ENCODE peak calls at places on chromosomes 13 and 19, in four cellular contexts. S is trophoblast cell, J is neuronal stem cell, E is H1. K is an unnamed sample.

GRCh38 chr13:40673061-40673397 is 6.6 kb upstream of the FOXO1 start:
- DNase-seq in S (no peak), J (no peak), E (no peak), K (no peak)

GRCh38 chr19:14265285-14266036 is 59.5 kb upstream of the ADGRL1 start:
- DNase-seq in S (no peak), J (no peak), E (no peak), K (no peak)

GRCh38 chr19:34733266-34733825 is 697 bp upstream of the ZNF181 start:
- DNase-seq in S (peak; percentile 79), J (no peak), E (peak; percentile 17), K (no peak)

GRCh38 chr19:18220632-18221275 is 5.5 kb downstream of the PDE4C start:
- DNase-seq in S (no peak), J (no peak), E (no peak), K (no peak)

GRCh38 chr19:33514885-33515485 is 6.6 kb downstream of the PEPD start:
- DNase-seq in S (no peak), J (no peak), E (no peak), K (peak; percentile 2)

GRCh38 chr19:574658-575526 is 2.5 kb downstream of the BSG start:
- DNase-seq in S (no peak), J (no peak), E (no peak), K (peak; percentile 56)

GRCh38 chr19:15125232-15126067 is 18.2 kb downstream of the SYDE1 start:
- DNase-seq in S (peak; percentile 97), J (peak; percentile 97), E (peak; percentile 97), K (peak; percentile 98)

GRCh38 chr19:30590596-30591229 is 218.5 kb downstream of the ZNF536 start:
- DNase-seq in S (no peak), J (no peak), E (no peak), K (no peak)

GRCh38 chr19:27794444-27795042 is 1418.4 kb downstream of the UQCRFS1 start:
- DNase-seq in S (no peak), J (peak; percentile 3), E (no peak), K (peak; percentile 61)

GRCh38 chr19:35882074-35882832 is 13.9 kb downstream of the APLP1 start:
- DNase-seq in S (peak; percentile 33), J (no peak), E (no peak), K (peak; percentile 86)

GRCh38 chr19:30565680-30566079 is 193.5 kb downstream of the ZNF536 start:
- DNase-seq in S (no peak), J (no peak), E (no peak), K (no peak)

GRCh38 chr13:67410645-67411044 is 180.5 kb upstream of the PCDH9 start:
- DNase-seq in S (no peak), J (peak; percentile 21), E (no peak), K (no peak)

GRCh38 chr19:8126008-8126407 is 23.4 kb downstream of the FBN3 start:
- DNase-seq in S (no peak), J (no peak), E (no peak), K (no peak)

GRCh38 chr13:110360598-110360997 is 53.5 kb downstream of the COL4A2 start:
- DNase-seq in S (no peak), J (no peak), E (no peak), K (no peak)

DNA sequence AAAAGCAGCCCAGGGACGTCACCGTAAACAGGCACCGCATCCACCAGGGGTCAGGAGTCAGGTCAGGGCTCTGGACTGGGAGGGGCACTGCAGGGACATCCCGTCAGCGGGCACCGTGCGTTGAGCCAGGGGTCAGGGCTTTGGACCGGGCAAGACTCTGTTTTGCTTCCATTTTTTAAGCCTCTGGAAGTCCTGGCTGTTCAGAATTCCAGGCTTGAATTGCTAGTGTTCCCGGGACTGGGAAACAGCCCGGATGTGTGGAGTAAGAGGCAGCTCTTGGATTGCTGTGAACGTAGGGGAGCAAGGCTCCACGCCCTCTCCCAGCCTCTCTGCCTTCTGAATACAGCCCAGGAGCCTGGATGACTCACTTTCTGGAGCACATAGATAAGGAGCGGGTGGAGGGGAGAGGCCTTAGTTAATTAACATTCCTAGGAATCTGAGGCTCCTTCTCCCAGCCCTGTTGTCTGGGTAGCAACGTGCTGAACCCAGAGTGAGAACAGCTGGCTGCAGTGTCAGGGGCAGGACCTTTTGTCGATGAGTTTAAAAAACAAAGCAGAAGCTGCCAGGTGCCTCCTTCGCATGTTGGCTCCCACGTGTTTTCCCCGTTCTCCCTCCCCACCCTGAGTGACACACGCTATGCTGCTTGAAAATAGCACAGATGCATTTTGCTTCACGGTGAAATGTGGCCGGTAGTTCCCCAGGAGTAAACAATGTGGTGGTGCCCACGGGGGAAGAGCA is 21.9 kb downstream of the ATP11A start:
- DNase-seq in S (peak; percentile 96), J (peak; percentile 91), E (peak; percentile 86), K (peak; percentile 98)
- H2BK12ac ChIP-seq in S (peak overlapping the region; percentile 68), J (no peak overlapping the region), E (peak overlapping the region; percentile 60), K (peak overlapping the region; percentile 94)

GRCh38 chr19:45791744-45792481 is 732 bp downstream of the DMWD start:
- DNase-seq in S (no peak), J (no peak), E (no peak), K (no peak)

GRCh38 chr19:45792482-45793177 is at the start of gene DMWD:
- DNase-seq in S (peak; percentile 100), J (peak; percentile 100), E (peak; percentile 97), K (peak; percentile 99)

GRCh38 chr19:45794627-45795026 is 2.0 kb upstream of the DMWD start:
- DNase-seq in S (no peak), J (no peak), E (no peak), K (no peak)

GRCh38 chr19:45790942-45791341 is 1.7 kb downstream of the DMWD start:
- DNase-seq in S (no peak), J (no peak), E (no peak), K (no peak)

GRCh38 chr19:45793178-45793564 is 526 bp upstream of the DMWD start:
- DNase-seq in S (no peak), J (no peak), E (no peak), K (no peak)
- H3K4me3 ChIP-seq in S (no peak overlapping the region), J (peak overlapping the region; percentile 99), E (peak overlapping the region; percentile 22), K (peak overlapping the region; percentile 51)

DNA sequence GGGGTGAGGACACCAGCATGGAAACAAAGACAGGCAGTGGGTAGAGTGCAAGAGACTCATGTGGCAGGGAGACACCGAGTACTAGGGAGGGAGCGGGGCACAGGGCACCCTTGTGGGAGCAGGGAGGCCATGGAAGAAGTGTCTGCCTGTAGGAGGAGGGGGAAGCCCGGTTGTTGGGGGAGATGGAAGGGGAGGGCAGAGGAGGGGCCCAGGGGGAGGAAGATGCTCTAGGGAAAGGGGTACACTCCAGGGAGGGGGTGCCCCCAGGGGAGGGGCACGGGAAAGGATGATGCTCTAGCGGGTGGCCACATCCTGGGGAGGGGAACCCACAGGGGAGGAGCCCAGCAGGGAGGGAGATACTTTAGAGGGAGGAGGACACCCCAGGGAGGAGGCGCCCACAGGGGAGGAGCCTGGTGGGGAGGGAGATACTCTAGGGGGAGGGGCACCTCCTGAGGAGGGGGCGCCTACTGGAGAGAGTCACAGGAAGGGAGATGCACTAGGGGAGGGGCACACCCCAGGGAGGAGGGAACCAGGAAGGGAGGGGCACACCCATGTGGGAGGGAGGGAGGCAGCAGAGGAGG is 24.9 kb downstream of the CPAMD8 start:
- DNase-seq in S (no peak), J (no peak), E (no peak), K (no peak)
- H2BK12ac ChIP-seq in S (no peak overlapping the region), J (no peak overlapping the region), E (peak overlapping the region; percentile 75), K (no peak overlapping the region)

DNA sequence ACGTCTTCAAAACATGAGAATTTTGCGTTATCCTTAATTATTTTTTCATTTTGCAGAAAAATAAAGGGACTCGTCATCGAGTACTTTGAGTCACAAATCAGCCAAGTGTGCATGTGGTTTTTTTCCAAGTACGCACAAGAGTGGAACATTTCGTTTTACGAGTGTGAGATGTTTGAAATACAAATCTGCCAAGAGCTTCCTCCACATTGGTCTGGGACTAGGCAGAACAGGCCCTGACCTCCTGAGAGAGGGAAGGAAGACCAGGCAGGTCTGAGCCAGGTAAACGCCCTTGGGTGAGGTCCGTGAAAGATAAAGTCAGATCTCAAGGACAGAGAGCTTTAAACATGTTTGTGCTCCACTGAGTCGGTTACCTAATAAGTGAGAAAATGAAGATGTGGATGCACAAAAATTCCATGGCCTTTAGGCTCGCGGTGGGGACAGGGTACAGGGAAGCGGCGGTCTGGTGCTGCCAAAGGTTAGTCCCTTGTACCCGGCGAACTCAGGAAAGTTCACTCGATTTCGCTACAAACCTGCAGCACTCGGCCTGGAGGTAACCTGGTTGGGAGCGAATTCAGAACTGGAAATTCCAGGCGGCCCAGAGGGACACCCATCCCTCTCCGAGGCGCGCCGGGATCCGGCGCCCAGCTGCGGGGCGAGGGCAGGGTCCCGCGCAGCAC is 448 bp upstream of the ITM2B start:
- DNase-seq in S (peak; percentile 75), J (no peak), E (no peak), K (no peak)
- H3K4me3 ChIP-seq in S (peak overlapping the region; percentile 71), J (peak overlapping the region; percentile 95), E (peak overlapping the region; percentile 84), K (peak overlapping the region; percentile 83)

GRCh38 chr19:13152854-13153626 is 2.8 kb downstream of the IER2 start:
- DNase-seq in S (peak; percentile 91), J (peak; percentile 98), E (no peak), K (peak; percentile 98)

GRCh38 chr19:13150187-13150918 is at the start of the genes IER2 and STX10:
- DNase-seq in S (peak; percentile 98), J (peak; percentile 80), E (no peak), K (peak; percentile 97)

GRCh38 chr19:13150919-13151604 is 851 bp downstream of the IER2 start:
- DNase-seq in S (no peak), J (peak; percentile 42), E (no peak), K (peak; percentile 31)

GRCh38 chr19:13152356-13152853 is 2.2 kb downstream of the IER2 start:
- DNase-seq in S (peak; percentile 50), J (no peak), E (no peak), K (no peak)

GRCh38 chr19:13151605-13152355 is 1.6 kb downstream of the IER2 start:
- DNase-seq in S (peak; percentile 97), J (peak; percentile 97), E (no peak), K (peak; percentile 97)
- H2BK12ac ChIP-seq in S (peak overlapping the region; percentile 74), J (peak overlapping the region; percentile 43), E (peak overlapping the region; percentile 94), K (no peak overlapping the region)

GRCh38 chr13:22940090-22940710 is 240.6 kb upstream of the SGCG start:
- DNase-seq in S (no peak), J (no peak), E (no peak), K (no peak)

GRCh38 chr13:22937241-22937640 is 243.5 kb upstream of the SGCG start:
- DNase-seq in S (no peak), J (no peak), E (no peak), K (no peak)

GRCh38 chr13:22940736-22941135 is 240.0 kb upstream of the SGCG start:
- DNase-seq in S (no peak), J (no peak), E (no peak), K (no peak)

GRCh38 chr13:22938576-22938975 is 242.2 kb upstream of the SGCG start:
- DNase-seq in S (no peak), J (no peak), E (no peak), K (no peak)

DNA sequence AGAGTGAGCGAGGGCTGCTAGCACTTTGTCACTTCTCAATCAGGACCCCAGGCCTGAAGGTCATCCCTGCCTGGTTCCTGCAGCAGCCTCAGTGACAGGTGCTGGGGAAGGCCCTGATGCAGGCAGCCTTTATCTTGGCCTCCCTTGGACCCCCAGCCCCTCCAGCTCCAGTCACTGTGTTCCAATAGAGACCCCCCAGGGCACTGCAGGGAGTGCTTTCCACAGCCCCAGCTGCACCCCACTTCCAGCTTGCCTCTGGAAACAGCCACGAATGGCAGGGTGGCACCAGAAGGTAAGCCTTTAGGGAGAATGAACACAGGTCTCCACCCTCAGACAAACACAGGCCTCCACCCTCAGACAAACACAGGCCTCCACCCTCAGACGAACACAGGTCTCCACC is 241.6 kb upstream of the SGCG start:
- DNase-seq in S (no peak), J (no peak), E (no peak), K (no peak)
- H3K4me3 ChIP-seq in S (no peak overlapping the region), J (no peak overlapping the region), E (no peak overlapping the region), K (no peak overlapping the region)

GRCh38 chr13:26474286-26474685 is 83.2 kb upstream of the WASF3 start:
- DNase-seq in S (no peak), J (no peak), E (no peak), K (no peak)
- H2BK12ac ChIP-seq in S (peak overlapping the region; percentile 77), J (no peak overlapping the region), E (peak overlapping the region; percentile 98), K (peak overlapping the region; percentile 1)